ENCODE peak calls at places on chromosomes 1 and 21, in ten cellular contexts. U is stimulated activated effector memory CD8-positive, alpha-beta T cell treated with anti-CD3 and anti-CD28 coated beads, Interleukin-12 subunit alpha, Interleukin-12 subunit beta, amount 100 ng/mL, for 72 hours; Q is RPMI8226; X is SHP77; B is foreskin fibroblast; P is glutamatergic neuron; R is AG20443; I is CD4-positive, alpha-beta memory T cell; O is cardiac muscle cell; F is CD8-positive, alpha-beta T cell. N is an unnamed sample.

GRCh38 chr1:200741808-200742207 is 3.1 kb downstream of the CAMSAP2 start:
- DNase-seq in U (no peak), R (no peak), P (no peak), O (no peak), B (peak; percentile 9), Q (no peak), F (no peak), X (no peak), I (no peak), N (no peak)

GRCh38 chr1:49728377-49728776 is 295.4 kb downstream of the AGBL4 start:
- DNase-seq in U (no peak), P (no peak), X (no peak), I (no peak), B (no peak), F (no peak), O (no peak), R (no peak), Q (no peak), N (no peak)

GRCh38 chr1:114770989-114771388 is 9.5 kb downstream of the SIKE1 start:
- DNase-seq in F (no peak), Q (no peak), R (no peak), X (no peak), B (no peak), O (no peak), I (no peak), U (no peak), P (no peak), N (no peak)

GRCh38 chr1:241551759-241552638 is 19.8 kb downstream of the KMO start:
- DNase-seq in Q (no peak), O (no peak), X (no peak), R (no peak), F (peak; percentile 29), I (peak; percentile 47), B (no peak), P (no peak), U (peak; percentile 53), N (peak; percentile 10)

GRCh38 chr1:214638997-214639396 is 36.0 kb downstream of the CENPF start:
- DNase-seq in O (no peak), B (no peak), X (no peak), P (no peak), U (no peak), Q (no peak), I (no peak), F (no peak), R (no peak), N (no peak)

GRCh38 chr1:201503397-201504176 is 3.3 kb downstream of the CSRP1 start:
- DNase-seq in Q (no peak), P (peak; percentile 43), X (peak; percentile 26), O (peak; percentile 87), R (peak; percentile 78), I (no peak), U (no peak), B (peak; percentile 94), F (no peak), N (no peak)

GRCh38 chr1:165580931-165581871 is 37.4 kb downstream of the LRRC52 start:
- DNase-seq in R (peak; percentile 33), U (no peak), X (no peak), B (peak; percentile 30), F (no peak), P (no peak), Q (no peak), I (no peak), O (no peak), N (no peak)

GRCh38 chr1:224526771-224527170 is 89.3 kb upstream of the CNIH3 start:
- DNase-seq in O (no peak), F (no peak), B (no peak), U (no peak), R (no peak), Q (no peak), X (no peak), I (no peak), P (no peak), N (no peak)

GRCh38 chr1:16387201-16388185 is 20.5 kb downstream of the SZRD1 start:
- DNase-seq in Q (peak; percentile 22), I (no peak), U (no peak), F (peak; percentile 14), B (no peak), P (no peak), O (no peak), R (no peak), X (no peak), N (no peak)

GRCh38 chr21:21003701-21004100 is 5.5 kb downstream of the NCAM2 start:
- DNase-seq in R (peak; percentile 11), P (no peak), X (peak; percentile 54), U (no peak), F (no peak), Q (peak; percentile 60), I (no peak), O (peak; percentile 49), B (peak; percentile 32), N (no peak)

GRCh38 chr1:159924025-159924790 is 1.1 kb downstream of the TAGLN2 start:
- DNase-seq in I (peak; percentile 93), O (no peak), F (peak; percentile 70), B (peak; percentile 97), R (peak; percentile 98), X (no peak), Q (peak; percentile 72), U (peak; percentile 91), P (peak; percentile 67), N (peak; percentile 66)

GRCh38 chr1:39360726-39361125 is 130.7 kb upstream of the BMP8A start:
- DNase-seq in O (no peak), R (no peak), X (no peak), F (no peak), I (no peak), Q (no peak), B (no peak), P (no peak), U (no peak), N (no peak)

GRCh38 chr1:247360991-247361721 is 29.5 kb upstream of the ZNF496 start:
- DNase-seq in O (peak; percentile 21), X (no peak), P (no peak), U (no peak), R (peak; percentile 74), B (peak; percentile 50), Q (no peak), F (no peak), I (no peak), N (no peak)

GRCh38 chr1:96508226-96508625 is 213.4 kb upstream of the PTBP2 start:
- DNase-seq in U (no peak), Q (no peak), F (no peak), X (no peak), O (no peak), R (no peak), P (no peak), B (no peak), I (no peak), N (no peak)

GRCh38 chr1:10900265-10900651 is 103.8 kb upstream of the CASZ1 start:
- DNase-seq in I (no peak), X (no peak), B (no peak), F (no peak), U (no peak), P (no peak), O (no peak), Q (no peak), R (no peak), N (no peak)

GRCh38 chr1:9200441-9200840 is 34.1 kb upstream of the H6PD start:
- DNase-seq in X (no peak), R (no peak), U (no peak), P (no peak), F (no peak), I (no peak), Q (no peak), B (peak; percentile 49), O (no peak), N (no peak)

GRCh38 chr1:243968413-243968812 is 82.7 kb upstream of the ZBTB18 start:
- DNase-seq in F (no peak), P (no peak), I (no peak), O (peak; percentile 10), X (no peak), U (no peak), B (peak; percentile 18), R (peak; percentile 18), Q (no peak), N (no peak)

GRCh38 chr1:209038316-209038715 is 545.2 kb upstream of the CAMK1G start:
- DNase-seq in X (no peak), I (no peak), R (no peak), B (no peak), F (no peak), Q (no peak), P (no peak), O (no peak), U (no peak), N (no peak)

GRCh38 chr1:86704972-86705632 is 726 bp downstream of the SH3GLB1 start:
- DNase-seq in I (peak; percentile 65), R (peak; percentile 69), Q (peak; percentile 54), B (peak; percentile 67), O (peak; percentile 61), X (peak; percentile 28), P (peak; percentile 76), F (peak; percentile 34), U (peak; percentile 77), N (peak; percentile 3)

GRCh38 chr1:221998186-221998612 is 256.3 kb upstream of the DUSP10 start:
- DNase-seq in I (no peak), U (no peak), Q (no peak), O (no peak), B (no peak), R (no peak), F (no peak), P (no peak), X (no peak), N (no peak)

GRCh38 chr1:99662581-99663208 is 16.8 kb downstream of the PALMD start:
- DNase-seq in I (no peak), P (peak; percentile 60), O (no peak), X (no peak), U (no peak), B (peak; percentile 96), Q (no peak), F (no peak), R (peak; percentile 77), N (no peak)

GRCh38 chr1:211939876-211940468 is 95.4 kb downstream of the INTS7 start:
- DNase-seq in F (no peak), U (no peak), I (no peak), P (no peak), Q (peak; percentile 96), O (no peak), X (no peak), B (no peak), R (no peak), N (no peak)

GRCh38 chr1:101929343-101929742 is 67.4 kb downstream of the OLFM3 start:
- DNase-seq in O (no peak), X (no peak), Q (no peak), F (no peak), B (no peak), P (no peak), R (no peak), I (no peak), U (no peak), N (no peak)

N was measured in T follicular helper cell.